ENCODE peak calls at places on chromosomes 7 and 10, in six cellular contexts. One of them, this sample, is unnamed.

GRCh38 chr7:152341039-152341913 is 94.5 kb downstream of the KMT2C start:
- DNase-seq in nucleus accumbens: no peak
- DNase-seq in GM19239: no peak
- DNase-seq in iris pigment epithelial cell: peak; percentile 77
- DNase-seq in retina: peak; percentile 32
- DNase-seq in HEK293T: peak; percentile 76
- DNase-seq in this sample: peak; percentile 69

GRCh38 chr10:122519873-122520272 is 40.7 kb upstream of the DMBT1 start:
- DNase-seq in retina: no peak
- DNase-seq in HEK293T: no peak
- DNase-seq in GM19239: no peak
- DNase-seq in nucleus accumbens: no peak
- DNase-seq in iris pigment epithelial cell: no peak
- DNase-seq in this sample: no peak

GRCh38 chr7:17132726-17133125 is 165.7 kb upstream of the AHR start:
- DNase-seq in retina: no peak
- DNase-seq in HEK293T: no peak
- DNase-seq in iris pigment epithelial cell: no peak
- DNase-seq in nucleus accumbens: no peak
- DNase-seq in GM19239: no peak
- DNase-seq in this sample: peak; percentile 19

GRCh38 chr7:29457565-29457971 is 106.1 kb upstream of the PRR15 start:
- DNase-seq in iris pigment epithelial cell: peak; percentile 55
- DNase-seq in HEK293T: no peak
- DNase-seq in retina: peak; percentile 73
- DNase-seq in GM19239: no peak
- DNase-seq in nucleus accumbens: no peak
- DNase-seq in this sample: peak; percentile 84

GRCh38 chr10:79386637-79387465 is 39.6 kb downstream of the PPIF start:
- DNase-seq in HEK293T: no peak
- DNase-seq in retina: peak; percentile 6
- DNase-seq in nucleus accumbens: no peak
- DNase-seq in GM19239: no peak
- DNase-seq in iris pigment epithelial cell: no peak
- DNase-seq in this sample: no peak

GRCh38 chr10:100743626-100744135 is 1.7 kb upstream of the PAX2 start:
- DNase-seq in iris pigment epithelial cell: peak; percentile 70
- DNase-seq in GM19239: peak; percentile 90
- DNase-seq in HEK293T: peak; percentile 84
- DNase-seq in nucleus accumbens: peak; percentile 2
- DNase-seq in retina: peak; percentile 83
- DNase-seq in this sample: peak; percentile 74

GRCh38 chr10:109941193-109941872 is 18.0 kb upstream of the XPNPEP1 start:
- DNase-seq in iris pigment epithelial cell: no peak
- DNase-seq in retina: no peak
- DNase-seq in nucleus accumbens: no peak
- DNase-seq in GM19239: no peak
- DNase-seq in HEK293T: no peak
- DNase-seq in this sample: no peak

GRCh38 chr10:9957352-9957751 is 1060.3 kb upstream of the CELF2 start:
- DNase-seq in retina: no peak
- DNase-seq in GM19239: no peak
- DNase-seq in HEK293T: no peak
- DNase-seq in iris pigment epithelial cell: peak; percentile 88
- DNase-seq in nucleus accumbens: no peak
- DNase-seq in this sample: no peak

GRCh38 chr7:38584443-38585210 is 46.5 kb downstream of the AMPH start:
- DNase-seq in nucleus accumbens: no peak
- DNase-seq in retina: no peak
- DNase-seq in GM19239: no peak
- DNase-seq in HEK293T: no peak
- DNase-seq in iris pigment epithelial cell: peak; percentile 30
- DNase-seq in this sample: peak; percentile 27